ENCODE peak calls at places on chromosomes 7 and 10, in nine cellular contexts. F is spleen, Q is choroid plexus epithelial cell, A is GM06990, G is GM12878, J is fibroblast of mammary gland, V is transverse colon, P is breast epithelium, R is SK-N-SH. L is an unnamed sample.

GRCh38 chr10:80464557-80465466 is 10.7 kb downstream of the TSPAN14 start:
- DNase-seq in R (peak), G (no peak), J (no peak), F (peak), Q (no peak), V (no peak), P (no peak), A (no peak), L (no peak)

GRCh38 chr7:75638607-75639070 is 100.1 kb downstream of the HIP1 start:
- DNase-seq in R (peak), F (peak), G (no peak), V (peak), J (peak), P (no peak), A (no peak), Q (no peak), L (peak)

GRCh38 chr7:36911788-36912187 is 187.5 kb upstream of the AOAH start:
- DNase-seq in F (no peak), R (no peak), P (no peak), A (no peak), J (no peak), G (no peak), Q (no peak), V (no peak), L (peak)

GRCh38 chr7:137417464-137417863 is 73.9 kb upstream of the PTN start:
- DNase-seq in J (peak), Q (no peak), F (no peak), R (no peak), V (no peak), G (no peak), A (no peak), P (no peak), L (no peak)

GRCh38 chr10:127485153-127485857 is 63.8 kb upstream of the NPS start:
- DNase-seq in P (no peak), F (no peak), V (no peak), Q (peak), R (no peak), A (no peak), G (no peak), J (peak), L (peak)

GRCh38 chr7:98569606-98570337 is 47.3 kb upstream of the NPTX2 start:
- DNase-seq in Q (no peak), R (no peak), J (no peak), P (no peak), V (peak), G (no peak), A (no peak), F (peak), L (no peak)

GRCh38 chr10:89346264-89346971 is 18.6 kb downstream of the IFIT3 start:
- DNase-seq in G (no peak), V (no peak), R (no peak), Q (peak), J (peak), P (no peak), A (no peak), F (no peak), L (peak)

GRCh38 chr7:2614646-2615330 is 17.0 kb upstream of the TTYH3 start:
- DNase-seq in R (no peak), Q (no peak), G (no peak), J (no peak), F (no peak), V (no peak), P (no peak), A (no peak), L (no peak)

GRCh38 chr7:130275826-130276291 is 9.2 kb downstream of the CPA2 start:
- DNase-seq in A (no peak), F (no peak), Q (no peak), P (no peak), V (no peak), G (no peak), R (no peak), J (no peak), L (peak)

GRCh38 chr10:8640878-8641277 is 586.4 kb downstream of the GATA3 start:
- DNase-seq in R (peak), J (no peak), P (no peak), F (no peak), A (no peak), Q (no peak), G (no peak), V (no peak), L (no peak)

GRCh38 chr7:111045469-111045868 is 45.5 kb upstream of the LRRN3 start:
- DNase-seq in F (no peak), R (no peak), G (no peak), Q (no peak), J (peak), V (no peak), P (no peak), A (no peak), L (peak)

GRCh38 chr10:70052462-70053211 is at the start of gene MACROH2A2:
- DNase-seq in V (peak), F (no peak), R (peak), A (no peak), Q (peak), G (no peak), P (peak), J (peak), L (peak)

GRCh38 chr7:27164381-27165088 is 802 bp downstream of the HOXA9 start:
- DNase-seq in Q (no peak), R (no peak), V (no peak), G (no peak), F (peak), A (no peak), P (no peak), J (peak), L (no peak)

GRCh38 chr7:12162420-12163113 is 48.5 kb upstream of the TMEM106B start:
- DNase-seq in A (no peak), G (no peak), Q (peak), F (no peak), P (no peak), V (no peak), R (no peak), J (peak), L (peak)

GRCh38 chr7:7706556-7706955 is 11.9 kb downstream of the RPA3 start:
- DNase-seq in A (no peak), G (peak), F (no peak), J (no peak), P (no peak), V (no peak), R (no peak), Q (no peak), L (no peak)

GRCh38 chr7:130256716-130257115 is 9.9 kb upstream of the CPA2 start:
- DNase-seq in A (no peak), V (no peak), G (no peak), F (no peak), R (no peak), Q (no peak), J (no peak), P (no peak), L (no peak)

GRCh38 chr7:143390773-143391114 is 9.6 kb downstream of the ZYX start:
- DNase-seq in A (no peak), J (no peak), Q (no peak), R (no peak), V (no peak), F (no peak), P (no peak), G (no peak), L (no peak)

GRCh38 chr7:47536705-47537611 is 45.0 kb downstream of the TNS3 start:
- DNase-seq in R (peak), G (no peak), F (peak), J (peak), A (no peak), P (peak), V (peak), Q (peak), L (peak)

GRCh38 chr7:44881066-44881600 is 4.2 kb downstream of the PURB start:
- DNase-seq in P (no peak), A (no peak), V (no peak), R (no peak), G (no peak), J (no peak), Q (peak), F (no peak), L (no peak)
- H3K4me3 ChIP-seq in P (no peak), A (peak), V (no peak), R (peak), G (peak), J (peak), Q (peak), F (peak), L (peak)

DNA sequence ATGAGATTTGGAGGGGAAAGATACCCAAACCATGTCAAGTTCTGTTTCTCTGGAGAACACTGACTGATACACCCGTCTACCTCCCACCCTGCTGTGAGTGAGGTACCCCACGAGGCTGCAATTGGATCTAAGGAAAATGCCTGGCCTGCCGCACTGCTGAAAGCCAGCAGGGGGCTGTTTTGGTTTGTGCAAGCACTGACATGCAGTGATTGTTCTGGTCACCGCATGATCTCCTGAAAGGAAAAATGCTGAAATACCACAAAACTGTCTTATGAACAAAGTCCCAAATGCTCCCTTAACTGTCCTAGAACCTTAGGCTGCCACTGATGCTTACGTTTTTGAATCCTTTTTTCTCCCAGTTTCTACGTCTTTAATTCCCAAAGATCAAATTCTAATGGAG is 132.7 kb downstream of the JCAD start:
- DNase-seq in R (no peak), F (no peak), Q (peak), J (peak), A (no peak), V (no peak), G (no peak), P (peak), L (peak)
- TF ChIP-seq CTCF in R (peak), F (peak), Q (peak), J (peak), A (no peak), V (peak), G (no peak), P (peak), L (peak)

DNA sequence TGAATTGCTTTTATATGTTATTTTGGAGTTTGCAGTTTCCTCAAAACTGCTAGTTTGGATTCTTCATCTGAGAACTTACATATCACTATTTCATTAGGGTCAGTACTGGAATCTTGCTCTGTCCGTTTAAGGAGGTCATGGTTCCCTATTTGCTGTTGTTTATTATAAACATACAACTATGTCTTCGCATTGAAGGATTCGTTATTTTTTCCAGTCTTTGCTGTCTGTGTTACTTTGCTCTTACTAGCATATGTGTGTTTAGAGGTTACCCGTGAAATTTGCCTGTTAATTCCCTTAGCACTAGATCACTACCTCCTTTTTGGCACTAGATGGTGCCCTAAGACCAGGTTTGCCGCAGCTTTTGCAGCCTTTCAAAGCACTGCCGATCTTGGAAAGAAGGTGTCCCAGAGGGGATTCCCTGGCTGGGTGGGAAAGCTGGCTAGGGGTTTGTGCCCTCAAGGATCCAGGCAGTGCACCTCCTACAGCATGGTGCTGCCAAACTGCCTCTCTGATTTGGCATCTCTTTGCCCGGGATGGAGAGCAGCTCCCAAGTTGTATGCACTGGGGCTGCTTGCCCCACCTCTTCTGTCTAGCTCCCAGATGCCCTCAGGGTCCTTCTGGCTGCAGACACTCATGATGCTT is 103.1 kb upstream of the APBB1IP start:
- DNase-seq in P (no peak), F (peak), R (peak), V (peak), Q (peak), A (peak), G (peak), J (peak), L (peak)
- H3K4me3 ChIP-seq in P (no peak), F (peak), R (peak), V (no peak), Q (no peak), A (peak), G (peak), J (no peak), L (no peak)

GRCh38 chr10:91410638-91411367 is 659 bp downstream of the HECTD2 start:
- DNase-seq in J (peak), G (no peak), Q (peak), A (no peak), R (peak), P (peak), V (no peak), F (no peak), L (peak)

GRCh38 chr10:91409869-91410637 is at the start of gene HECTD2:
- DNase-seq in F (peak), A (peak), Q (peak), J (peak), G (no peak), R (peak), V (peak), P (peak), L (peak)

GRCh38 chr10:91406322-91406721 is 3.8 kb upstream of the HECTD2 start:
- DNase-seq in R (no peak), J (no peak), A (no peak), P (no peak), F (no peak), V (no peak), Q (no peak), G (no peak), L (no peak)

GRCh38 chr10:91412688-91413087 is 2.5 kb downstream of the HECTD2 start:
- DNase-seq in P (no peak), A (no peak), R (no peak), Q (no peak), F (no peak), G (no peak), J (no peak), V (no peak), L (no peak)

GRCh38 chr10:91409069-91409868 is 875 bp upstream of the HECTD2 start:
- DNase-seq in V (peak), G (no peak), P (peak), A (no peak), R (peak), Q (peak), J (peak), F (no peak), L (peak)
- TF ChIP-seq CTCF in V (no peak), G (no peak), P (peak), A (no peak), R (no peak), Q (peak), J (no peak), F (no peak), L (peak)

GRCh38 chr10:114489521-114490310 is 85.4 kb upstream of the AFAP1L2 start:
- DNase-seq in V (no peak), G (no peak), P (peak), J (no peak), Q (no peak), F (no peak), R (no peak), A (no peak), L (no peak)
- H3K4me3 ChIP-seq in V (no peak), G (no peak), P (no peak), J (no peak), Q (no peak), F (no peak), R (no peak), A (no peak), L (no peak)

GRCh38 chr10:113519616-113520015 is 33.2 kb upstream of the HABP2 start:
- DNase-seq in F (no peak), R (no peak), Q (no peak), G (no peak), V (no peak), P (no peak), A (no peak), J (no peak), L (no peak)
- TF ChIP-seq CTCF in F (no peak), R (no peak), Q (no peak), G (peak), V (no peak), P (no peak), A (no peak), J (no peak), L (no peak)

DNA sequence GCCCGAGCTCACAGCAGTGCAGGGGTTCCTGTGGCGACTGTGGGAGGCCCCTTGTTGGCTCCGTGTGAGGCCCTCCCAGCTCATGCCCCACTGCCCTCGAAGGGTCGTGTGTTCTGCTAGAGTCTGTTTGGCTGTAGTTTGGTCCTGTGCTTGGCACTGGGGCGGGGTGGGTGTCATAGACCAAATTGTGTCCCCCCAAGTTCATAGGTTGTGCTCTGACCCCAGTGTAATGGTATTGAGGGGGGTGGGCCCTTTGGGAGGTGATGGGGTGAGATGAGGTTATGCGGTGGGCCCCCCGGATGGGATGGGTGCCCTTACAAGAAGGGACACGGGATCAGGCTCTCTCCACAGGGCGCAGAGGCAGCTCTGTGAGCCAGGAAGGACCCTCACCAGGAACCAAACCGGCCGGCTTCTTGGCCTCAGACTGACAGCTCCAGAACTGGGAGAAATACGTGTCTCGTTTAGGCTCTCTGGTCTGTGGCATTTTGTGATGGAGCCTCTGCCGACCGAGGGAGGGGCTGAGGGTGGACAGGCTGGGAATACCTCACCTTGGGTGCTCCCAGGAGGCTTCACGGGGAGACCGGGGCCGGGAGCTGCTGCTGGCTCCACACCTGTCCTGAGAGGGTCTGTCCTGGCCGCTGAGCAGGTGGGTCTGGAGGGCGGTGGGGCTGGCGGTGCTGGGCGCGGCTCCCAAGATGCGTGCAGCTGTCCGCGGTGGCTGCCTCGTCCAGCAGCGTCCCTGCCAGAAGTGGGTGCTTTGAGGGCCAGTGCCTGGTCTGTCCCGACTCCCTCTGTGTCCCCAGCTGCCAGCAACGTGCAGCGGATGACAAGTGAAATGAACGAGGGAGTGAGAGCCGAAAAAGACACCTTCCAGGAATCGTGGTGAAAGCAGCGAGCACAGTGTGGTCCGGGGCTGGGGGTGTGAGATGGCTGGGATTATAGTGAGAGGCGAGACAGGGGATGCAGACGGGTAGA is 89.5 kb downstream of the INPP5A start:
- DNase-seq in V (no peak), Q (no peak), G (no peak), J (no peak), F (peak), A (no peak), R (no peak), P (no peak), L (no peak)
- H3K4me3 ChIP-seq in V (no peak), Q (no peak), G (no peak), J (no peak), F (no peak), A (no peak), R (no peak), P (no peak), L (no peak)

DNA sequence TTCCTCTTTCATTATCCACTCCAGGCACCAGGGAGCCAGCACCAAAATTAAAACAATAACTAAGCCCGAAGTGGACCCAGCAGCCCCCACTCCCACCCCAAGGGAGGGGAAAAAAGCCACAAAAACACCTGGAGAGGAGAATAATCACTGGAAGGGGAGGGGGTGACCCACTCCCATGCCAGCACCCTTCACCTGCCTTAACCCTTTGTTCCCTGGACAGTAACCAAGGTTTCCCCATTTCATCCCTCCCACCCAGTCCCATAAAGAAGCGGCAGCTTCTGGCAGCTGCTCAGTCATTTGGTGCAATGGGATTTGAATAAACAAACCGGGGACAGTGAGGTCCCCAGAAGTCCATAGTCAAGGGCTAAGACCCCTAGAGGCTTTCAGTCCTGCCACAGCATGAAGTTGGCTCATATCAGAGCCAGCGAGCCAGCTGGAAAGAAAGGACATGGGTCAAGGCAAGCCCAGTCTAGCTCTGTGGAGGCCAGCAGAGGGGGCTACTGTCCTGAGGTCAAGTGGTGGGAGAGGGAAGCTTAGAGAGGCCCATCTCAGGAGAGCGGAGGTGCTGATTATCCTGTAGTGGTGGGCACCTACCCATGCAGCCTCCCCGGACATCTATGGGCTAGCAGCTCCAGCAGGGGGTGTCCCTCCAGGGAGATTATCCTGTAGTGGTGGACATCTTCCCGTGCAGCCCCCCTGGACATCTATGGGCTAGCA is 58.8 kb upstream of the LBX1 start:
- DNase-seq in F (no peak), P (no peak), G (no peak), Q (peak), A (no peak), R (peak), J (peak), V (no peak), L (no peak)
- TF ChIP-seq CTCF in F (peak), P (no peak), G (peak), Q (peak), A (peak), R (peak), J (peak), V (peak), L (peak)

GRCh38 chr10:95835149-95835860 is 72.5 kb upstream of the CC2D2B start:
- DNase-seq in G (peak), P (no peak), Q (no peak), J (no peak), R (no peak), F (no peak), V (no peak), A (no peak), L (no peak)

GRCh38 chr10:95837368-95837776 is 70.4 kb upstream of the CC2D2B start:
- DNase-seq in Q (no peak), R (no peak), G (no peak), P (no peak), F (no peak), A (peak), V (no peak), J (no peak), L (no peak)

GRCh38 chr10:95835911-95836310 is 71.9 kb upstream of the CC2D2B start:
- DNase-seq in J (no peak), Q (no peak), R (no peak), G (no peak), A (no peak), P (no peak), V (no peak), F (no peak), L (no peak)

GRCh38 chr10:95837783-95838182 is 70.0 kb upstream of the CC2D2B start:
- DNase-seq in V (no peak), J (no peak), G (peak), P (no peak), R (no peak), F (no peak), A (peak), Q (no peak), L (no peak)

GRCh38 chr10:95836610-95837367 is 71.0 kb upstream of the CC2D2B start:
- DNase-seq in V (no peak), F (no peak), Q (no peak), G (no peak), A (no peak), J (no peak), R (no peak), P (no peak), L (no peak)
- H3K4me3 ChIP-seq in V (no peak), F (no peak), Q (no peak), G (peak), A (no peak), J (no peak), R (no peak), P (no peak), L (no peak)